ENCODE peak calls at places on chromosomes 13 and 19, in seven cellular contexts. C, P, X, Q, G, F and D are unnamed samples.

GRCh38 chr19:48321622-48322591 is 3.4 kb upstream of the EMP3 start:
- DNase-seq in C (peak), P (peak), Q (peak), F (peak), X (peak), G (peak), D (peak)

GRCh38 chr19:17752865-17753639 is 1.8 kb downstream of the FCHO1 start:
- DNase-seq in X (no peak), G (no peak), P (no peak), F (no peak), C (no peak), Q (no peak), D (no peak)

GRCh38 chr19:54573330-54573872 is at the start of gene LILRA2:
- DNase-seq in C (no peak), Q (no peak), G (no peak), X (no peak), P (no peak), F (no peak), D (no peak)

GRCh38 chr19:43300206-43300605 is 30.9 kb upstream of the PSG9 start:
- DNase-seq in X (no peak), G (no peak), F (no peak), Q (no peak), C (no peak), P (no peak), D (no peak)

GRCh38 chr19:40598918-40599307 is 2.3 kb upstream of the LTBP4 start:
- DNase-seq in P (no peak), Q (no peak), G (no peak), F (no peak), C (no peak), X (no peak), D (no peak)

GRCh38 chr19:12838182-12838890 is at the start of gene MAST1:
- DNase-seq in F (peak), Q (peak), G (peak), P (peak), C (peak), X (peak), D (peak)

GRCh38 chr13:99617474-99618255 is 116.4 kb downstream of the TM9SF2 start:
- DNase-seq in C (peak), F (peak), P (no peak), X (peak), Q (peak), G (peak), D (peak)

GRCh38 chr19:12840091-12841079 is 2.1 kb downstream of the MAST1 start:
- DNase-seq in P (peak), G (peak), Q (peak), C (peak), F (peak), X (peak), D (peak)

GRCh38 chr19:54188224-54188871 is 1.0 kb downstream of the MBOAT7 start:
- DNase-seq in F (peak), G (no peak), C (peak), Q (peak), X (no peak), P (no peak), D (no peak)

GRCh38 chr19:39846678-39847486 is 703 bp upstream of the FBL start:
- DNase-seq in X (no peak), C (no peak), P (no peak), G (no peak), F (no peak), Q (peak), D (no peak)

GRCh38 chr19:58379276-58379675 is 1.6 kb downstream of the ZNF837 start:
- DNase-seq in X (no peak), F (no peak), Q (no peak), G (no peak), C (peak), P (no peak), D (no peak)